ENCODE peak calls at places on chromosome 10, in four cellular contexts. One of them, this sample, is unnamed.

GRCh38 chr10:122149607-122150505 is 121.2 kb upstream of the BTBD16 start:
- DNase-seq in NT2/D1: no peak
- DNase-seq in upper lobe of left lung: no peak
- DNase-seq in brain microvascular endothelial cell: no peak
- DNase-seq in this sample: peak; percentile 66

GRCh38 chr10:62479523-62479922 is 105.4 kb downstream of the ZNF365 start:
- DNase-seq in NT2/D1: no peak
- DNase-seq in upper lobe of left lung: no peak
- DNase-seq in brain microvascular endothelial cell: no peak
- DNase-seq in this sample: no peak

GRCh38 chr10:121592155-121592890 is 5.9 kb downstream of the FGFR2 start:
- DNase-seq in NT2/D1: no peak
- DNase-seq in upper lobe of left lung: no peak
- DNase-seq in brain microvascular endothelial cell: no peak
- DNase-seq in this sample: peak; percentile 57

GRCh38 chr10:79385392-79385795 is 38.1 kb downstream of the PPIF start:
- DNase-seq in NT2/D1: no peak
- DNase-seq in upper lobe of left lung: no peak
- DNase-seq in brain microvascular endothelial cell: no peak
- DNase-seq in this sample: no peak

GRCh38 chr10:114915294-114915693 is 22.7 kb upstream of the TRUB1 start:
- DNase-seq in NT2/D1: no peak
- DNase-seq in upper lobe of left lung: no peak
- DNase-seq in brain microvascular endothelial cell: no peak
- DNase-seq in this sample: no peak

GRCh38 chr10:83806716-83807115 is 332.6 kb upstream of the GHITM start:
- DNase-seq in NT2/D1: no peak
- DNase-seq in upper lobe of left lung: no peak
- DNase-seq in brain microvascular endothelial cell: no peak
- DNase-seq in this sample: no peak

GRCh38 chr10:44183667-44184632 is 200.9 kb downstream of the CXCL12 start:
- DNase-seq in NT2/D1: no peak
- DNase-seq in upper lobe of left lung: no peak
- DNase-seq in brain microvascular endothelial cell: no peak
- DNase-seq in this sample: no peak

GRCh38 chr10:23643396-23643795 is 204.5 kb downstream of the OTUD1 start:
- DNase-seq in NT2/D1: peak; percentile 51
- DNase-seq in upper lobe of left lung: peak; percentile 31
- DNase-seq in brain microvascular endothelial cell: no peak
- DNase-seq in this sample: no peak

GRCh38 chr10:21100871-21101514 is 203.9 kb upstream of the NEBL start:
- DNase-seq in NT2/D1: no peak
- DNase-seq in upper lobe of left lung: no peak
- DNase-seq in brain microvascular endothelial cell: peak; percentile 84
- DNase-seq in this sample: no peak

GRCh38 chr10:70492786-70493659 is 14.5 kb downstream of the PALD1 start:
- DNase-seq in NT2/D1: no peak
- DNase-seq in upper lobe of left lung: peak; percentile 54
- DNase-seq in brain microvascular endothelial cell: no peak
- DNase-seq in this sample: no peak

GRCh38 chr10:5413012-5413938 is 918 bp downstream of the NET1 start:
- DNase-seq in NT2/D1: no peak
- DNase-seq in upper lobe of left lung: no peak
- DNase-seq in brain microvascular endothelial cell: peak; percentile 11
- DNase-seq in this sample: no peak

GRCh38 chr10:112952282-112952991 is 2.4 kb downstream of the TCF7L2 start:
- DNase-seq in NT2/D1: no peak
- DNase-seq in upper lobe of left lung: peak; percentile 22
- DNase-seq in brain microvascular endothelial cell: no peak
- DNase-seq in this sample: peak; percentile 65

GRCh38 chr10:131273476-131273875 is 38.0 kb downstream of the TCERG1L start:
- DNase-seq in NT2/D1: no peak
- DNase-seq in upper lobe of left lung: no peak
- DNase-seq in brain microvascular endothelial cell: no peak
- DNase-seq in this sample: peak; percentile 37

GRCh38 chr10:15898046-15898445 is 37.7 kb upstream of the MINDY3 start:
- DNase-seq in NT2/D1: no peak
- DNase-seq in upper lobe of left lung: no peak
- DNase-seq in brain microvascular endothelial cell: peak; percentile 7
- DNase-seq in this sample: peak; percentile 10

GRCh38 chr10:101968286-101968685 is 87.7 kb downstream of the ARMH3 start:
- DNase-seq in NT2/D1: no peak
- DNase-seq in upper lobe of left lung: no peak
- DNase-seq in brain microvascular endothelial cell: no peak
- DNase-seq in this sample: no peak

GRCh38 chr10:101972761-101973160 is 83.2 kb downstream of the ARMH3 start:
- DNase-seq in NT2/D1: no peak
- DNase-seq in upper lobe of left lung: no peak
- DNase-seq in brain microvascular endothelial cell: peak; percentile 39
- DNase-seq in this sample: no peak

GRCh38 chr10:101969496-101969895 is 86.5 kb downstream of the ARMH3 start:
- DNase-seq in NT2/D1: no peak
- DNase-seq in upper lobe of left lung: no peak
- DNase-seq in brain microvascular endothelial cell: no peak
- DNase-seq in this sample: no peak

GRCh38 chr10:101968910-101969321 is 87.1 kb downstream of the ARMH3 start:
- DNase-seq in NT2/D1: no peak
- DNase-seq in upper lobe of left lung: no peak
- DNase-seq in brain microvascular endothelial cell: no peak
- DNase-seq in this sample: no peak

GRCh38 chr10:101974091-101974799 is 81.7 kb downstream of the ARMH3 start:
- DNase-seq in NT2/D1: no peak
- DNase-seq in upper lobe of left lung: no peak
- DNase-seq in brain microvascular endothelial cell: peak; percentile 19
- DNase-seq in this sample: peak; percentile 17
- H3K4me3 ChIP-seq in NT2/D1: no peak overlapping the region
- H3K4me3 ChIP-seq in upper lobe of left lung: no peak overlapping the region
- H3K4me3 ChIP-seq in brain microvascular endothelial cell: no peak overlapping the region
- H3K4me3 ChIP-seq in this sample: no peak overlapping the region

GRCh38 chr10:133293810-133294119 is 14.9 kb downstream of the TUBGCP2 start:
- DNase-seq in NT2/D1: no peak
- DNase-seq in upper lobe of left lung: no peak
- DNase-seq in brain microvascular endothelial cell: no peak
- DNase-seq in this sample: no peak

GRCh38 chr10:133287832-133288500 is 11.3 kb upstream of the ADAM8 start:
- DNase-seq in NT2/D1: no peak
- DNase-seq in upper lobe of left lung: no peak
- DNase-seq in brain microvascular endothelial cell: no peak
- DNase-seq in this sample: no peak

GRCh38 chr10:133286366-133286765 is 9.7 kb upstream of the ADAM8 start:
- DNase-seq in NT2/D1: no peak
- DNase-seq in upper lobe of left lung: no peak
- DNase-seq in brain microvascular endothelial cell: no peak
- DNase-seq in this sample: no peak

GRCh38 chr10:133292919-133293809 is 15.5 kb downstream of the TUBGCP2 start:
- DNase-seq in NT2/D1: no peak
- DNase-seq in upper lobe of left lung: peak; percentile 73
- DNase-seq in brain microvascular endothelial cell: peak; percentile 60
- DNase-seq in this sample: no peak

DNA sequence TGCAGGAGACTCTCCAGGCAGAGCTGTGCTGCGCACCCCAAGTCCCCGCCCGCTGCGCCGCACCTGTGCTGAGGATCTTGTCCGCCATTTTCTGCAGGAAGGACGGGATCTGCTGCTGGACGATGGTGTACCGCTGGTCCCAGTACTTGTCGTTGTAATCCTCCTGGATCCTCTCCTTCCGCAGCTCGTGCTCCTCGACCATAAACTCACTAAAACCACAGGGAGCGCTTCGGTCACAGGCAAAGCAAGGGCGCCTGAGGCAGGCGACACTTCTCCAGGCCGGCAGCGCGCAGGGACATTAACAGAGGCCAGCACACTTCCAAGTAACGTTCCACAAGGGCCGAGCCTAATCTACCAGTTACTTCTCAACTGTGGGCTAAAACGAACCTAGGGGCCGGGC is 13.1 kb upstream of the ADAM8 start:
- DNase-seq in NT2/D1: no peak
- DNase-seq in upper lobe of left lung: no peak
- DNase-seq in brain microvascular endothelial cell: no peak
- DNase-seq in this sample: no peak
- H3K36me3 ChIP-seq in NT2/D1: peaks cover 79% of the 10 kb centered on the region
- H3K36me3 ChIP-seq in upper lobe of left lung: peaks cover 86% of the 10 kb centered on the region
- H3K36me3 ChIP-seq in brain microvascular endothelial cell: peaks cover 56% of the 10 kb centered on the region
- H3K36me3 ChIP-seq in this sample: peaks cover 16% of the 10 kb centered on the region

GRCh38 chr10:101138788-101139420 is 7.8 kb downstream of the TLX1 start:
- DNase-seq in NT2/D1: no peak
- DNase-seq in upper lobe of left lung: no peak
- DNase-seq in brain microvascular endothelial cell: no peak
- DNase-seq in this sample: no peak

GRCh38 chr10:101135151-101136006 is 4.3 kb downstream of the TLX1 start:
- DNase-seq in NT2/D1: no peak
- DNase-seq in upper lobe of left lung: no peak
- DNase-seq in brain microvascular endothelial cell: no peak
- DNase-seq in this sample: peak; percentile 68

GRCh38 chr10:101136708-101137121 is 5.6 kb downstream of the TLX1 start:
- DNase-seq in NT2/D1: no peak
- DNase-seq in upper lobe of left lung: no peak
- DNase-seq in brain microvascular endothelial cell: no peak
- DNase-seq in this sample: peak; percentile 63

GRCh38 chr10:101136007-101136707 is 5.1 kb downstream of the TLX1 start:
- DNase-seq in NT2/D1: no peak
- DNase-seq in upper lobe of left lung: no peak
- DNase-seq in brain microvascular endothelial cell: no peak
- DNase-seq in this sample: peak; percentile 70

GRCh38 chr10:101137271-101137670 is 6.2 kb downstream of the TLX1 start:
- DNase-seq in NT2/D1: no peak
- DNase-seq in upper lobe of left lung: no peak
- DNase-seq in brain microvascular endothelial cell: no peak
- DNase-seq in this sample: no peak
- H3K27me3 ChIP-seq in NT2/D1: peaks cover 99% of the 10 kb centered on the region
- H3K27me3 ChIP-seq in upper lobe of left lung: peaks cover 46% of the 10 kb centered on the region
- H3K27me3 ChIP-seq in brain microvascular endothelial cell: peaks cover 99% of the 10 kb centered on the region
- H3K27me3 ChIP-seq in this sample: peaks cover 100% of the 10 kb centered on the region

GRCh38 chr10:46556515-46557318 is at the start of gene GPRIN2:
- DNase-seq in NT2/D1: no peak
- DNase-seq in upper lobe of left lung: peak; percentile 80
- DNase-seq in brain microvascular endothelial cell: no peak
- DNase-seq in this sample: peak; percentile 92
- H3K4me3 ChIP-seq in NT2/D1: peak within 1 kb of the TSS; percentile 68
- H3K4me3 ChIP-seq in upper lobe of left lung: peak within 1 kb of the TSS; percentile 50
- H3K4me3 ChIP-seq in brain microvascular endothelial cell: peak within 1 kb of the TSS; percentile 37
- H3K4me3 ChIP-seq in this sample: peak within 1 kb of the TSS; percentile 69

DNA sequence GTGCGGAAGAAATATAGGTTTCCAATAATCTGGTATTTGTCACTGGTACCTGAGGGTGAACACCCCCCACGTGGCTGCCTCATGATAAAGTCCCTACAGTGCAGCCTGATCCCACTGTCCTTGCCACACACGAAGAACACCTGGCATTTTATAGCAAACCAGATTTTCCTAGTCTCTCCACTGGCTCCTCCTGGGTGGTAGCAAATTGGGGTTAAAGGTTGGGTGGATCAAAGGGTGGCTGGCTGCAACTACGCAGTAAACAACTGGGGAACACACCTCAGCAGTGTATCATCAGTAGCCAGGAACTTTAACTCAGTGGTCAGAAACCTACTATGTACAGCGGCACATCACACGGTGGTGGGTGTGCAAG is 10.3 kb downstream of the SEPHS1 start:
- DNase-seq in NT2/D1: no peak
- DNase-seq in upper lobe of left lung: no peak
- DNase-seq in brain microvascular endothelial cell: no peak
- DNase-seq in this sample: no peak
- H3K36me3 ChIP-seq in NT2/D1: peaks cover 79% of the 10 kb centered on the region
- H3K36me3 ChIP-seq in upper lobe of left lung: peaks cover 22% of the 10 kb centered on the region
- H3K36me3 ChIP-seq in brain microvascular endothelial cell: peaks cover 19% of the 10 kb centered on the region
- H3K36me3 ChIP-seq in this sample: peaks cover 48% of the 10 kb centered on the region

DNA sequence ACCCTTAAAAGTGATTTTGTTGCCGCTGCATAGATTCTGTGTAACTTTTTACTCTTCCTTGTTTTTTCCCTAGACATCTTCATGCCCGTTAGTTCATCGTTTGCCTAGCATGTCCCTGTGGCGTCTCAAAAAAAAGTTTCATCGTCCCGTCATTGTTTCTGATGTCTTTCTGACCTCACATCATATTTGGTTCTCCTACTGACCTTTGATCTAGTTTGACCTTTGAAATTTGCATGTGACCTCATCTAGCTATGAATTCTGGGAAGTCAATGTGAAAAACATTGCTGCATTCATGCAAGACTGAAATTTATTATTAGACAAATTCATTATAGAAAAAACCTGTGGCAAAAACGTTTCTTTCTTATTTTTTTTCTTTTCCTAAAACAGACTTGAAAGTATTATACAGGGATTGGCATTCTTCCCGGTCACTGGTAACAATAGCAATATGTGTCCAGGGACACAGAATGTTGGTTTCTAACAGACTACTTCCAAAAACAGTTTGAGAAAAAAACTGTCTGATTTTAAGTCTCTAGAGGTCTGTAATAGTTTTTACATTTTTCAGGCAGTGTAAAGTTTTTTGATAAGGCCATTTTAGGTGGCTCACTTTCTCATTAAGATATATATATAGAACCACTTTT is 280.9 kb downstream of the USP6NL start:
- DNase-seq in NT2/D1: no peak
- DNase-seq in upper lobe of left lung: no peak
- DNase-seq in brain microvascular endothelial cell: peak; percentile 44
- DNase-seq in this sample: no peak
- H3K27me3 ChIP-seq in NT2/D1: no peaks in the 10 kb centered on the region
- H3K27me3 ChIP-seq in upper lobe of left lung: no peaks in the 10 kb centered on the region
- H3K27me3 ChIP-seq in brain microvascular endothelial cell: no peaks in the 10 kb centered on the region
- H3K27me3 ChIP-seq in this sample: no peaks in the 10 kb centered on the region

GRCh38 chr10:61001731-61002122 is 57.7 kb upstream of the RHOBTB1 start:
- DNase-seq in NT2/D1: no peak
- DNase-seq in upper lobe of left lung: no peak
- DNase-seq in brain microvascular endothelial cell: no peak
- DNase-seq in this sample: no peak

GRCh38 chr10:60998932-60999331 is 54.9 kb upstream of the RHOBTB1 start:
- DNase-seq in NT2/D1: no peak
- DNase-seq in upper lobe of left lung: no peak
- DNase-seq in brain microvascular endothelial cell: no peak
- DNase-seq in this sample: no peak

DNA sequence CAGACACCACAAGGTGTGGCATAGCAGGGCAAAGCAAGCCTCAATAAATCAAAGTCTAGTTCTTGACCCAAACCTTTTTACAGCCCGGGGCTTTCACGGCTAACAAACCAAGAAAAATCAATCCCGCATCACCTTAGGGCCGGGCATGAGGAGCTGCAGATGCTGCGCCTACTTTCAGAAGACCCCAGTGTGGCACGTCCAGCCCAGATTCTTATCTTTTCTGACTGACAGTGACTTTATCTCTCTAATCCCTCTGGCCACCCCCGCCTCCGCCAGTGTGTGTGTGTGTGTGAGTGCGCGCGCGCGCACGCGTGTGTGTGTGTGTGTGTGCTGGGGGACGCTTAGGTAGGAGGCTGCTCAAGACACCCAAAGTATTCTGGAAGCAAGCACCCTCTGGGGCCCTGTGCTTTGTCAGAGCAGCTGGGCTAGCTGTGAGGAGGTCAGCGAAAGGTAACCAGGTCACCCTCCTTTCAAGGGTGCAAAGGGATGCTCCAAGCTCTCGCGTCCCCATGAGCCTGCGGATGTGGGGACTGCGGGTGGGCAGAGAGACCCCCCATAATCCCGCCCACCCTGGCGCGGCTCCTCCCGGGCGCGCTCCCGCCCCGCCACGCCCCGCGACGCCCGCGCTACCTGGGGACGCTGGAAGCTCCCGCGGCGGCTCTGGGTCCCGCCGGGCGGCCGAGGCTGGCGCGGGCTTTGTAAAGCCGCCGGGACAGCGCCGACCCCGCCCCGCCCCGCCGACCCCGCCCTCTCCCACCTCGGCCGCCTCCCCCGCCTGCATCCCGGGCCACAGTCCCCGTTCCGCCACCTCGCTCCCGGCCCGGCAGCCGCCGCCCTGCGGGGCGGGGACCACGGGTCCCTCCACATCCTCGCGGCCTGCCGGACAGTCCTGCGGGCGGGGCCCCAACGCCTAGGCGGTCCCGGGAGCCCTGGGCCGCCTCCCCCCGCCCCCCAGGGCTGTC is 57.1 kb upstream of the RHOBTB1 start:
- DNase-seq in NT2/D1: peak; percentile 20
- DNase-seq in upper lobe of left lung: no peak
- DNase-seq in brain microvascular endothelial cell: no peak
- DNase-seq in this sample: peak; percentile 92
- H3K4me3 ChIP-seq in NT2/D1: peak overlapping the region; percentile 59
- H3K4me3 ChIP-seq in upper lobe of left lung: peak overlapping the region; percentile 36
- H3K4me3 ChIP-seq in brain microvascular endothelial cell: peak overlapping the region; percentile 75
- H3K4me3 ChIP-seq in this sample: peak overlapping the region; percentile 61